ENCODE peak calls at places on chromosomes 11 and 22, in five cellular contexts. T is Ammon's horn, C is astrocyte of the hippocampus, V is WTC11, L is lung microvascular endothelial cell. R is an unnamed sample.

GRCh38 chr11:1988667-1989317 is 8.8 kb downstream of the H19 start:
- DNase-seq in L (no peak), T (no peak), V (no peak), C (no peak), R (peak)

GRCh38 chr22:30435674-30436126 is 10.1 kb downstream of the MTFP1 start:
- DNase-seq in T (no peak), C (no peak), L (no peak), V (no peak), R (no peak)

GRCh38 chr11:9762531-9762930 is 98.7 kb downstream of the SWAP70 start:
- DNase-seq in V (no peak), L (no peak), C (no peak), T (no peak), R (no peak)

GRCh38 chr11:31810779-31811647 is at the start of gene PAX6:
- DNase-seq in V (peak), T (peak), C (peak), L (peak), R (no peak)

GRCh38 chr11:74388678-74389327 is 9.4 kb downstream of the PGM2L1 start:
- DNase-seq in C (peak), L (peak), T (peak), V (no peak), R (no peak)

GRCh38 chr11:86313793-86314192 is 11.8 kb downstream of the HIKESHI start:
- DNase-seq in C (no peak), V (no peak), T (no peak), L (no peak), R (no peak)

GRCh38 chr11:119721129-119722120 is 7.6 kb downstream of the NECTIN1 start:
- DNase-seq in T (no peak), L (peak), C (peak), V (peak), R (no peak)

GRCh38 chr11:93198221-93198650 is 445 bp upstream of the SLC36A4 start:
- DNase-seq in V (no peak), C (peak), L (peak), T (peak), R (no peak)

GRCh38 chr22:30667092-30667485 is 586 bp downstream of the DUSP18 start:
- DNase-seq in C (peak), L (peak), T (no peak), V (no peak), R (no peak)

GRCh38 chr11:16815047-16815767 is 76.8 kb downstream of the C11orf58 start:
- DNase-seq in L (no peak), V (no peak), T (peak), C (no peak), R (no peak)

GRCh38 chr11:85680897-85681296 is 5.1 kb downstream of the CCDC89 start:
- DNase-seq in T (no peak), L (no peak), V (no peak), C (no peak), R (no peak)

GRCh38 chr11:68254421-68254820 is 17.4 kb downstream of the C11orf24 start:
- DNase-seq in C (no peak), L (no peak), T (no peak), V (no peak), R (no peak)

GRCh38 chr11:56846631-56847400 is 98.3 kb upstream of the OR9G4 start:
- DNase-seq in V (no peak), T (no peak), C (no peak), L (no peak), R (no peak)

GRCh38 chr11:120877746-120878365 is 146.0 kb upstream of the TBCEL start:
- DNase-seq in V (no peak), T (no peak), L (no peak), C (no peak), R (no peak)

GRCh38 chr11:62925745-62926668 is 4.8 kb upstream of the CHRM1 start:
- DNase-seq in V (peak), L (no peak), T (no peak), C (peak), R (no peak)

GRCh38 chr11:33065445-33066178 is 26.2 kb downstream of the TCP11L1 start:
- DNase-seq in L (peak), V (peak), T (peak), C (peak), R (no peak)

GRCh38 chr11:61509058-61510029 is 795 bp downstream of the LRRC10B start:
- DNase-seq in V (peak), C (peak), L (peak), T (peak), R (no peak)

GRCh38 chr22:19723165-19723989 is at the start of gene GP1BB:
- DNase-seq in C (peak), V (peak), T (no peak), L (peak), R (no peak)

GRCh38 chr11:120660024-120660565 is 148.5 kb downstream of the GRIK4 start:
- DNase-seq in L (peak), C (peak), V (peak), T (no peak), R (no peak)

GRCh38 chr22:32328306-32329201 is 29.1 kb upstream of the RFPL3 start:
- DNase-seq in T (no peak), L (no peak), V (no peak), C (no peak), R (no peak)